ENCODE peak calls at places on chromosome 13, in eight cellular contexts. W is neuronal stem cell; B is ACHN; N is PC-3; S is HT1080; E is activated CD8-positive, alpha-beta T cell treated with anti-CD3 and anti-CD28 coated beads for 36 hours; X is right cardiac atrium; Q is stimulated activated CD4-positive, alpha-beta T cell treated with anti-CD3 and anti-CD28 coated beads, Interleukin-2, amount 100 ng/mL, for 24 hours. K is an unnamed sample.

GRCh38 chr13:108283110-108283509 is 13.6 kb downstream of the TNFSF13B start:
- DNase-seq in W (no peak), B (no peak), N (peak; percentile 31), S (no peak), E (no peak), X (no peak), Q (no peak), K (no peak)

GRCh38 chr13:21338651-21339278 is 120.3 kb downstream of the ZDHHC20 start:
- DNase-seq in W (no peak), B (no peak), N (peak; percentile 2), S (no peak), E (no peak), X (no peak), Q (no peak), K (no peak)

GRCh38 chr13:101527130-101527529 is 74.7 kb downstream of the ITGBL1 start:
- DNase-seq in W (no peak), B (no peak), N (peak; percentile 38), S (no peak), E (no peak), X (no peak), Q (no peak), K (no peak)

GRCh38 chr13:114131581-114132418 is 623 bp downstream of the RASA3 start:
- DNase-seq in W (no peak), B (peak; percentile 28), N (no peak), S (no peak), E (peak; percentile 53), X (peak; percentile 70), Q (no peak), K (no peak)

GRCh38 chr13:65971541-65971940 is 1258.6 kb downstream of the PCDH9 start:
- DNase-seq in W (peak; percentile 12), B (no peak), N (no peak), S (no peak), E (no peak), X (no peak), Q (no peak), K (no peak)

GRCh38 chr13:62482351-62482750 is 1066.7 kb upstream of the PCDH20 start:
- DNase-seq in W (no peak), B (no peak), N (peak; percentile 15), S (peak; percentile 32), E (no peak), X (no peak), Q (no peak), K (no peak)

GRCh38 chr13:97279913-97280312 is 57.8 kb downstream of the MBNL2 start:
- DNase-seq in W (no peak), B (no peak), N (peak; percentile 51), S (no peak), E (no peak), X (no peak), Q (no peak), K (no peak)

GRCh38 chr13:101868585-101869469 is 416.4 kb downstream of the ITGBL1 start:
- DNase-seq in W (no peak), B (no peak), N (no peak), S (no peak), E (no peak), X (no peak), Q (no peak), K (no peak)

GRCh38 chr13:111387945-111388600 is 67.6 kb downstream of the TEX29 start:
- DNase-seq in W (no peak), B (no peak), N (no peak), S (no peak), E (no peak), X (no peak), Q (no peak), K (no peak)

GRCh38 chr13:51025245-51025872 is 85.7 kb downstream of the C13orf42 start:
- DNase-seq in W (no peak), B (no peak), N (no peak), S (no peak), E (no peak), X (no peak), Q (no peak), K (no peak)

GRCh38 chr13:52903320-52903719 is 54.9 kb upstream of the PCDH8 start:
- DNase-seq in W (no peak), B (no peak), N (no peak), S (no peak), E (no peak), X (no peak), Q (no peak), K (no peak)

GRCh38 chr13:37775871-37776270 is 93.7 kb downstream of the TRPC4 start:
- DNase-seq in W (no peak), B (no peak), N (no peak), S (no peak), E (no peak), X (no peak), Q (no peak), K (no peak)

GRCh38 chr13:43136940-43137574 is 113.7 kb downstream of the DNAJC15 start:
- DNase-seq in W (no peak), B (no peak), N (no peak), S (no peak), E (no peak), X (no peak), Q (no peak), K (peak; percentile 19)

GRCh38 chr13:100543872-100544602 is 44.6 kb downstream of the GGACT start:
- DNase-seq in W (no peak), B (peak; percentile 8), N (no peak), S (no peak), E (no peak), X (peak; percentile 64), Q (no peak), K (no peak)

GRCh38 chr13:93003531-93003930 is 223.1 kb upstream of the GPC6 start:
- DNase-seq in W (no peak), B (no peak), N (no peak), S (no peak), E (no peak), X (no peak), Q (no peak), K (no peak)

GRCh38 chr13:28052945-28053344 is 47.4 kb downstream of the FLT3 start:
- DNase-seq in W (no peak), B (no peak), N (no peak), S (no peak), E (no peak), X (no peak), Q (no peak), K (no peak)

GRCh38 chr13:45370922-45371406 is 30.0 kb upstream of the TPT1 start:
- DNase-seq in W (peak; percentile 75), B (peak; percentile 76), N (peak; percentile 60), S (peak; percentile 46), E (peak; percentile 43), X (peak; percentile 90), Q (peak; percentile 58), K (peak; percentile 83)

GRCh38 chr13:107216046-107216715 is 648.2 kb upstream of the ARGLU1 start:
- DNase-seq in W (no peak), B (no peak), N (no peak), S (no peak), E (no peak), X (no peak), Q (no peak), K (no peak)

GRCh38 chr13:90943961-90944360 is 403.5 kb upstream of the MIR17HG start:
- DNase-seq in W (no peak), B (no peak), N (no peak), S (no peak), E (no peak), X (no peak), Q (no peak), K (no peak)

GRCh38 chr13:94711561-94712286 is 621 bp downstream of the SOX21 start:
- DNase-seq in W (no peak), B (no peak), N (peak; percentile 27), S (no peak), E (peak; percentile 35), X (peak; percentile 54), Q (no peak), K (peak; percentile 46)

GRCh38 chr13:36370108-36370429 is 23.9 kb upstream of the SPART start:
- DNase-seq in W (no peak), B (no peak), N (no peak), S (no peak), E (no peak), X (peak; percentile 87), Q (no peak), K (no peak)

GRCh38 chr13:24684600-24684998 is 4.4 kb downstream of the ATP12A start:
- DNase-seq in W (no peak), B (no peak), N (no peak), S (peak; percentile 40), E (peak; percentile 53), X (no peak), Q (peak; percentile 34), K (no peak)

GRCh38 chr13:46712524-46712923 is 84.4 kb downstream of the ESD start:
- DNase-seq in W (no peak), B (no peak), N (no peak), S (no peak), E (no peak), X (no peak), Q (no peak), K (peak; percentile 11)

GRCh38 chr13:27037571-27037970 is 134.0 kb downstream of the USP12 start:
- DNase-seq in W (no peak), B (no peak), N (no peak), S (no peak), E (no peak), X (no peak), Q (no peak), K (no peak)

GRCh38 chr13:61600360-61601033 is 184.8 kb upstream of the PCDH20 start:
- DNase-seq in W (no peak), B (no peak), N (no peak), S (no peak), E (no peak), X (peak; percentile 24), Q (no peak), K (no peak)

GRCh38 chr13:27359203-27359821 is 65.1 kb upstream of the GTF3A start:
- DNase-seq in W (peak; percentile 49), B (peak; percentile 52), N (peak; percentile 75), S (peak; percentile 49), E (peak; percentile 80), X (peak; percentile 81), Q (peak; percentile 77), K (peak; percentile 81)

GRCh38 chr13:52845334-52845761 is 3.1 kb downstream of the PCDH8 start:
- DNase-seq in W (peak; percentile 24), B (no peak), N (no peak), S (no peak), E (no peak), X (no peak), Q (no peak), K (no peak)

GRCh38 chr13:48068036-48068435 is 26.9 kb downstream of the MED4 start:
- DNase-seq in W (no peak), B (no peak), N (no peak), S (peak; percentile 27), E (no peak), X (no peak), Q (no peak), K (no peak)